ENCODE peak calls at places on chromosomes 7 and 10, in six cellular contexts. One of them, this sample, is unnamed.

GRCh38 chr10:60377955-60378354 is 11.7 kb downstream of the ANK3 start:
- DNase-seq in brain microvascular endothelial cell: no peak
- DNase-seq in GM06990: no peak
- DNase-seq in cardiac muscle cell: no peak
- DNase-seq in fibroblast of lung: no peak
- DNase-seq in CD4-positive, alpha-beta memory T cell: no peak
- DNase-seq in this sample: no peak

GRCh38 chr7:96870934-96871333 is 134.4 kb upstream of the DLX6 start:
- DNase-seq in CD4-positive, alpha-beta memory T cell: no peak
- DNase-seq in brain microvascular endothelial cell: no peak
- DNase-seq in fibroblast of lung: no peak
- DNase-seq in GM06990: no peak
- DNase-seq in cardiac muscle cell: no peak
- DNase-seq in this sample: no peak

GRCh38 chr10:46555713-46556514 is 544 bp downstream of the GPRIN2 start:
- DNase-seq in GM06990: no peak
- DNase-seq in cardiac muscle cell: peak; percentile 37
- DNase-seq in fibroblast of lung: no peak
- DNase-seq in CD4-positive, alpha-beta memory T cell: no peak
- DNase-seq in brain microvascular endothelial cell: no peak
- DNase-seq in this sample: no peak

GRCh38 chr7:105268511-105269392 is 120.0 kb downstream of the SRPK2 start:
- DNase-seq in brain microvascular endothelial cell: peak; percentile 21
- DNase-seq in fibroblast of lung: peak; percentile 80
- DNase-seq in cardiac muscle cell: peak; percentile 36
- DNase-seq in GM06990: peak; percentile 30
- DNase-seq in CD4-positive, alpha-beta memory T cell: peak; percentile 44
- DNase-seq in this sample: no peak

GRCh38 chr7:85261341-85261740 is 74.5 kb upstream of the SEMA3D start:
- DNase-seq in fibroblast of lung: peak; percentile 62
- DNase-seq in GM06990: no peak
- DNase-seq in brain microvascular endothelial cell: peak; percentile 3
- DNase-seq in CD4-positive, alpha-beta memory T cell: no peak
- DNase-seq in cardiac muscle cell: no peak
- DNase-seq in this sample: no peak

GRCh38 chr10:7561216-7561893 is 105.4 kb downstream of the ITIH5 start:
- DNase-seq in cardiac muscle cell: peak; percentile 73
- DNase-seq in brain microvascular endothelial cell: no peak
- DNase-seq in CD4-positive, alpha-beta memory T cell: no peak
- DNase-seq in GM06990: no peak
- DNase-seq in fibroblast of lung: peak; percentile 21
- DNase-seq in this sample: no peak

GRCh38 chr7:135337506-135337905 is 103.9 kb downstream of the STRA8 start:
- DNase-seq in CD4-positive, alpha-beta memory T cell: no peak
- DNase-seq in brain microvascular endothelial cell: no peak
- DNase-seq in cardiac muscle cell: no peak
- DNase-seq in fibroblast of lung: no peak
- DNase-seq in GM06990: no peak
- DNase-seq in this sample: no peak

GRCh38 chr10:126463306-126463705 is 75.0 kb upstream of the ADAM12 start:
- DNase-seq in cardiac muscle cell: no peak
- DNase-seq in brain microvascular endothelial cell: no peak
- DNase-seq in CD4-positive, alpha-beta memory T cell: no peak
- DNase-seq in GM06990: no peak
- DNase-seq in fibroblast of lung: no peak
- DNase-seq in this sample: no peak

GRCh38 chr10:112919721-112920120 is 30.3 kb upstream of the TCF7L2 start:
- DNase-seq in brain microvascular endothelial cell: peak; percentile 73
- DNase-seq in CD4-positive, alpha-beta memory T cell: no peak
- DNase-seq in cardiac muscle cell: no peak
- DNase-seq in GM06990: no peak
- DNase-seq in fibroblast of lung: peak; percentile 48
- DNase-seq in this sample: no peak

GRCh38 chr7:80151274-80151665 is 16.6 kb downstream of the GNAI1 start:
- DNase-seq in fibroblast of lung: peak; percentile 50
- DNase-seq in cardiac muscle cell: no peak
- DNase-seq in GM06990: no peak
- DNase-seq in brain microvascular endothelial cell: no peak
- DNase-seq in CD4-positive, alpha-beta memory T cell: no peak
- DNase-seq in this sample: peak; percentile 83

GRCh38 chr7:77667459-77668090 is 28.7 kb upstream of the RSBN1L start:
- DNase-seq in CD4-positive, alpha-beta memory T cell: no peak
- DNase-seq in GM06990: no peak
- DNase-seq in fibroblast of lung: peak; percentile 62
- DNase-seq in brain microvascular endothelial cell: no peak
- DNase-seq in cardiac muscle cell: no peak
- DNase-seq in this sample: no peak

DNA sequence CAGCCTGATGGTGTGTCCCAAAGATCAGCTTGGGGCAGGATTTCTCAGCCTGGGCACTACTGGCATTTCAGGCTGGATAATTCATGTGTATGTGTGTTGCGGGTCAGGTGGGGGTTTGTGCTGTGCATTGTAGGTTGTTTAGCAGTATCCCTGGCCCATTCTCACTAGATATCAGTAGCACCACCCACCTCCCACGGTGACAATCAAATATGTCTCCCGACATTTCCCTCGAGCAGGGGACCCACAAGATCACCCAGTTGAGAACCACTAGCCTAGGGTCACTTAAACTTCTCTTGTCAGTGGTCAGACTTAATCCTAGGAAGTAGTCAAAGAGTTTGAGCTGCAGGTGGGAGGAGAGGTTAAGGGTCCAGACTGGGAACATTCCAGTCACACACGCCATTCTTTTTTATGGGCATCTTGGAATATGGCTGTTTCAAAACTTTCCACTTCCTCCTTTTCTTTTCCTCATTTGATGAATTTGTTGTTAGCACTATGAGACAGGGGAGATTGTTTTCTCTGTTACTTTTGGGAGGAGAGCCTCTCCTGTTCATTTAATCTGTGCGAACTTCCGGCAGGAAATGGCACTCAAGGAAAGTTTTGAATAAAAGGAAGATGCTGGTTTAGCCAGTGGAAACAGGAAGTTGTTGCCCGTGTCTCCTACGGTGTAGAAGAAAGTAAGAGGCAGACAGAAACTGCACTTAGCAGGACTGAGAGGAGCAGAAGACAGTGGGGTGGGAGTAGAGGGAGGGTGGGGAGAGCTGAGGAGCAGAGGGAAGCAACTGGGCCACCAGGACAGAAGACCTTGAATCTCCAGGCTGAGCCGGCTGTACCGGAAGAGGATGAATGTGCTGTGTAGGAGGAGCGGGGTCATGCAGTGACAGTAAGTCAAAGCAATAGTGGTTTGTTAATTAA is 17.6 kb upstream of the EXOC6 start:
- DNase-seq in fibroblast of lung: no peak
- DNase-seq in CD4-positive, alpha-beta memory T cell: peak; percentile 14
- DNase-seq in GM06990: no peak
- DNase-seq in cardiac muscle cell: no peak
- DNase-seq in brain microvascular endothelial cell: no peak
- DNase-seq in this sample: no peak
- H3K4me3 ChIP-seq in fibroblast of lung: no peak overlapping the region
- H3K4me3 ChIP-seq in CD4-positive, alpha-beta memory T cell: no peak overlapping the region
- H3K4me3 ChIP-seq in GM06990: peak overlapping the region; percentile 36
- H3K4me3 ChIP-seq in cardiac muscle cell: no peak overlapping the region
- H3K4me3 ChIP-seq in brain microvascular endothelial cell: no peak overlapping the region
- H3K4me3 ChIP-seq in this sample: no peak overlapping the region

GRCh38 chr7:130912910-130913720 is 179.1 kb upstream of the KLF14 start:
- DNase-seq in CD4-positive, alpha-beta memory T cell: peak; percentile 80
- DNase-seq in cardiac muscle cell: no peak
- DNase-seq in GM06990: peak; percentile 75
- DNase-seq in brain microvascular endothelial cell: peak; percentile 98
- DNase-seq in fibroblast of lung: peak; percentile 98
- DNase-seq in this sample: peak; percentile 96

GRCh38 chr7:130909881-130910672 is 176.1 kb upstream of the KLF14 start:
- DNase-seq in GM06990: no peak
- DNase-seq in brain microvascular endothelial cell: no peak
- DNase-seq in cardiac muscle cell: no peak
- DNase-seq in CD4-positive, alpha-beta memory T cell: no peak
- DNase-seq in fibroblast of lung: no peak
- DNase-seq in this sample: no peak

GRCh38 chr7:130912086-130912909 is 178.3 kb upstream of the KLF14 start:
- DNase-seq in CD4-positive, alpha-beta memory T cell: no peak
- DNase-seq in GM06990: no peak
- DNase-seq in brain microvascular endothelial cell: no peak
- DNase-seq in fibroblast of lung: peak; percentile 84
- DNase-seq in cardiac muscle cell: no peak
- DNase-seq in this sample: no peak

GRCh38 chr7:130909161-130909836 is 175.3 kb upstream of the KLF14 start:
- DNase-seq in CD4-positive, alpha-beta memory T cell: no peak
- DNase-seq in fibroblast of lung: no peak
- DNase-seq in brain microvascular endothelial cell: no peak
- DNase-seq in cardiac muscle cell: no peak
- DNase-seq in GM06990: no peak
- DNase-seq in this sample: no peak

DNA sequence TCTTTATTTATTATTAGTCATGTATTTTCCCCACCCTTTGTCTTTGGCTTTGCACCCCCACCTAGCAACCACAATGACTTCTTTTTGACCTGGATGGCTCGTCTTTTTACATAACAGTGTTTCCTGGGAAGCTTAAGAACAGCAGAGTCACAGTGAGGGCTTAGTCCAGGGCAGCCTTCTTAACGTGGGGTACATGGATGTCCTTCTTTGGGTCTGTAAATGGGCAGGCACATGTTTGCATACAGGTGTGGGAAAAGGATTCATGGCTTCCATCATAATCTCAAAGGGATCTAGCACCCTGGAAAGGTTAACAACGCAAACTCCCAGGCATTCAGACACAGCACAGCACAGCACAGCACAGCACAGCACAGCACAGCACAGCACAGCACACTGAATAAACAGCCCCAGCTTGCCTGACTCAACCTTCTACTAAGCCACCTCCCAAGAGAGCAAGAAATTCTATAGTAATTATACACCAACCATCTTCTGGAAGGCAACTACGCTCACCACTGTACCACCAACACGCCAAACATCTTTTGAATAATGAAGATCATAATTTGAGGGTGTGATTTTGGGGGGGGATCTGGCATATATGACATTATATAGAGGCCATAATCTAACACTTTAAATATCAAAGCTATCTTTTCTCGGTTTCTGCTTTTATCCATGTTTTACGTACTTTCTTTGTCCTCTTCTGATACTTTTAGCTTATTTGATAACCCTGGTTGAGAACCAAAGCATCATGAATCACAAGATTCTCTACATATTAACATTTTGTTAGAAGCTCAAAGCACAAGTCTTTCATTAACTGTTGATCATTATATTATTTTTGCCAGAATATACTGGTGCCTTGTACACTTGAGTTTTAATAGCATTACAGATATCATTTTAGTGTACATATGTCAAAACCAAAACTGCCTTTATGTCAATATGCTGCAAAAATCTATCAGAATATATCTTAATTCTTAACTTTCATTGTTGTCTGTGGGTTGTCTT is 177.2 kb upstream of the KLF14 start:
- DNase-seq in brain microvascular endothelial cell: peak; percentile 72
- DNase-seq in CD4-positive, alpha-beta memory T cell: no peak
- DNase-seq in fibroblast of lung: peak; percentile 79
- DNase-seq in GM06990: no peak
- DNase-seq in cardiac muscle cell: no peak
- DNase-seq in this sample: no peak
- H3K4me3 ChIP-seq in brain microvascular endothelial cell: peak overlapping the region; percentile 74
- H3K4me3 ChIP-seq in CD4-positive, alpha-beta memory T cell: no peak overlapping the region
- H3K4me3 ChIP-seq in fibroblast of lung: peak overlapping the region; percentile 97
- H3K4me3 ChIP-seq in GM06990: no peak overlapping the region
- H3K4me3 ChIP-seq in cardiac muscle cell: no peak overlapping the region
- H3K4me3 ChIP-seq in this sample: peak overlapping the region; percentile 68

GRCh38 chr7:908159-908918 is 32.0 kb downstream of the GET4 start:
- DNase-seq in GM06990: no peak
- DNase-seq in brain microvascular endothelial cell: no peak
- DNase-seq in cardiac muscle cell: no peak
- DNase-seq in CD4-positive, alpha-beta memory T cell: no peak
- DNase-seq in fibroblast of lung: no peak
- DNase-seq in this sample: no peak
- H3K4me3 ChIP-seq in GM06990: no peak overlapping the region
- H3K4me3 ChIP-seq in brain microvascular endothelial cell: no peak overlapping the region
- H3K4me3 ChIP-seq in cardiac muscle cell: no peak overlapping the region
- H3K4me3 ChIP-seq in CD4-positive, alpha-beta memory T cell: no peak overlapping the region
- H3K4me3 ChIP-seq in fibroblast of lung: no peak overlapping the region
- H3K4me3 ChIP-seq in this sample: no peak overlapping the region

GRCh38 chr10:91536101-91536500 is 96.8 kb downstream of the PPP1R3C start:
- DNase-seq in fibroblast of lung: peak; percentile 81
- DNase-seq in GM06990: no peak
- DNase-seq in CD4-positive, alpha-beta memory T cell: no peak
- DNase-seq in cardiac muscle cell: no peak
- DNase-seq in brain microvascular endothelial cell: no peak
- DNase-seq in this sample: peak; percentile 45
- H3K4me3 ChIP-seq in fibroblast of lung: no peak overlapping the region
- H3K4me3 ChIP-seq in GM06990: no peak overlapping the region
- H3K4me3 ChIP-seq in CD4-positive, alpha-beta memory T cell: no peak overlapping the region
- H3K4me3 ChIP-seq in cardiac muscle cell: no peak overlapping the region
- H3K4me3 ChIP-seq in brain microvascular endothelial cell: no peak overlapping the region
- H3K4me3 ChIP-seq in this sample: no peak overlapping the region

GRCh38 chr10:58660577-58661255 is 148.0 kb downstream of the BICC1 start:
- DNase-seq in brain microvascular endothelial cell: no peak
- DNase-seq in cardiac muscle cell: no peak
- DNase-seq in fibroblast of lung: no peak
- DNase-seq in CD4-positive, alpha-beta memory T cell: no peak
- DNase-seq in GM06990: no peak
- DNase-seq in this sample: no peak
- H3K4me3 ChIP-seq in brain microvascular endothelial cell: no peak overlapping the region
- H3K4me3 ChIP-seq in cardiac muscle cell: no peak overlapping the region
- H3K4me3 ChIP-seq in fibroblast of lung: no peak overlapping the region
- H3K4me3 ChIP-seq in CD4-positive, alpha-beta memory T cell: no peak overlapping the region
- H3K4me3 ChIP-seq in GM06990: no peak overlapping the region
- H3K4me3 ChIP-seq in this sample: no peak overlapping the region

DNA sequence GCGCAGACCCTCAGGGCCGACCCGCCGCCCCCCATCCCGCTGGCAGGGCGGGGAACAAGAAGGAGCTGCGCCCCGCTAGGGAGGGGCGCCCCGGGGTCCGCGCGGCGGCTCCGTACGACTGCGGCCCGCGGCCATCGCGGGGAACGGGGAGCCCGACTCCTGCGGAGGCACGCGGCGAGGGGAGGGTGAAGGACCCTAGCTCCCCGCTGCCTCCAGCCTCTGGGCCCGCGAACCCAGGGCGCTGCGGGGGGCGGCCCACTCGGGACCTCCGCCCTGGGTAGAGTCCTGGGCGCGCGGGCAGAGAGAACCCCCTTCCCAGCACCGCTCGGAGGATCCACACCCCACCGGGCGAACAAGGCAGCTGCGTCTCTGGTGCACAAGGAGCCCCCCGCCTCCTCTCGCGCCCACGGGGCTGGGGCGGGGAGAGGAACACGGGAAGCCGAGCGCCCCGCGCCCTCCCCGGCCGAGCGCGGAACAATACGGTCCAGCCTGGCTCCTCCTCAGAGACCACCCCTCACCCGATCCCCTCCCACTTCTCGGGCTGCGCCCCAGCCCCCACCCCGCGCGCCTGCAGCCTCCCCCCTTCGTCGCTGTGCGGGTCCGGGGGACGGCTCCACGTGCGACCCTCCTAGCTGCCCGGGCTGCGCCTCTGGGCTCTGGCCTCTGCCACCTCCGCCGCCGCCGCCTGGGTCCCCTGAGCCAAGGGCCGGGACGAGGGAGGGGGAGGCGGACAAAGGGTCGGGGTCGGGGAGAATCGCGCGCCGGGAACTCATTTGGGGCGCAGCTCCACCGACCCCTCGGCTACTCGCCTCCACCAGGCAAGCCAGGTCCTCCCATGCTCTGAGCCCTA is at the start of gene WDR86:
- DNase-seq in brain microvascular endothelial cell: no peak
- DNase-seq in fibroblast of lung: no peak
- DNase-seq in CD4-positive, alpha-beta memory T cell: peak; percentile 51
- DNase-seq in GM06990: no peak
- DNase-seq in cardiac muscle cell: peak; percentile 77
- DNase-seq in this sample: no peak
- H3K4me3 ChIP-seq in brain microvascular endothelial cell: peak within 1 kb of the TSS; percentile 44
- H3K4me3 ChIP-seq in fibroblast of lung: peak within 1 kb of the TSS; percentile 61
- H3K4me3 ChIP-seq in CD4-positive, alpha-beta memory T cell: no peak within 1 kb of the TSS
- H3K4me3 ChIP-seq in GM06990: no peak within 1 kb of the TSS
- H3K4me3 ChIP-seq in cardiac muscle cell: peak within 1 kb of the TSS; percentile 62
- H3K4me3 ChIP-seq in this sample: no peak within 1 kb of the TSS

GRCh38 chr7:49774459-49775064 is 1.1 kb downstream of the VWC2 start:
- DNase-seq in fibroblast of lung: no peak
- DNase-seq in CD4-positive, alpha-beta memory T cell: no peak
- DNase-seq in GM06990: no peak
- DNase-seq in brain microvascular endothelial cell: no peak
- DNase-seq in cardiac muscle cell: peak; percentile 45
- DNase-seq in this sample: no peak
- H3K4me3 ChIP-seq in fibroblast of lung: no peak overlapping the region
- H3K4me3 ChIP-seq in CD4-positive, alpha-beta memory T cell: no peak overlapping the region
- H3K4me3 ChIP-seq in GM06990: peak overlapping the region; percentile 50
- H3K4me3 ChIP-seq in brain microvascular endothelial cell: no peak overlapping the region
- H3K4me3 ChIP-seq in cardiac muscle cell: peak overlapping the region; percentile 80
- H3K4me3 ChIP-seq in this sample: no peak overlapping the region

This sample was measured in AG09309.